ENCODE peak calls at places on chromosomes 4 and X, in nine cellular contexts. C is NCI-H1417; Q is WTC11; Y is H4; D is mesenteric fat pad; N is tibial artery; F is NCI-H2029 treated with DMSO at 0.1 percent for 48 hours; I is activated CD4-positive, alpha-beta T cell treated with anti-CD3 and anti-CD28 coated beads for 48 hours; M is CD4-positive, CD25-positive, alpha-beta regulatory T cell. X is an unnamed sample.
A peak's percentile ranks its signal among the peaks of the same experiment; 100 is the strongest.

GRCh38 chrX:13472975-13473665 is 96.3 kb upstream of the EGFL6 start:
- DNase-seq in C (no peak), Q (no peak), Y (no peak), D (no peak), N (no peak), F (no peak), I (no peak), M (no peak), X (no peak)

GRCh38 chr4:41814565-41814964 is 66.0 kb upstream of the PHOX2B start:
- DNase-seq in C (no peak), Q (peak; percentile 57), Y (no peak), D (no peak), N (no peak), F (no peak), I (no peak), M (no peak), X (peak; percentile 37)

GRCh38 chr4:5976431-5976830 is 41.8 kb downstream of the C4orf50 start:
- DNase-seq in C (no peak), Q (no peak), Y (no peak), D (peak; percentile 3), N (peak; percentile 20), F (no peak), I (no peak), M (no peak), X (no peak)

GRCh38 chr4:159227984-159228383 is 125.1 kb downstream of the RAPGEF2 start:
- DNase-seq in C (no peak), Q (peak; percentile 21), Y (peak; percentile 68), D (no peak), N (peak; percentile 79), F (no peak), I (no peak), M (no peak), X (peak; percentile 46)

GRCh38 chr4:57109847-57110634 is at the start of gene IGFBP7:
- DNase-seq in C (peak; percentile 63), Q (peak; percentile 28), Y (no peak), D (no peak), N (peak; percentile 91), F (no peak), I (peak; percentile 5), M (peak; percentile 1), X (peak; percentile 80)

GRCh38 chr4:5051210-5051691 is at the start of gene STK32B:
- DNase-seq in C (peak; percentile 76), Q (peak; percentile 70), Y (peak; percentile 85), D (no peak), N (peak; percentile 76), F (no peak), I (peak; percentile 24), M (peak; percentile 29), X (peak; percentile 82)

GRCh38 chrX:38985375-38985774 is 184.1 kb downstream of the MID1IP1 start:
- DNase-seq in C (no peak), Q (no peak), Y (peak; percentile 8), D (no peak), N (no peak), F (no peak), I (peak; percentile 2), M (peak; percentile 30), X (peak; percentile 17)

GRCh38 chr4:128468485-128468989 is 180.9 kb upstream of the PGRMC2 start:
- DNase-seq in C (no peak), Q (no peak), Y (peak; percentile 93), D (no peak), N (peak; percentile 83), F (no peak), I (peak; percentile 5), M (no peak), X (no peak)

GRCh38 chr4:1745697-1746096 is 24.4 kb downstream of the TACC3 start:
- DNase-seq in C (no peak), Q (no peak), Y (no peak), D (no peak), N (no peak), F (no peak), I (no peak), M (no peak), X (no peak)

GRCh38 chr4:151745727-151746231 is 15.0 kb downstream of the GATB start:
- DNase-seq in C (no peak), Q (no peak), Y (no peak), D (no peak), N (no peak), F (no peak), I (no peak), M (no peak), X (no peak)

GRCh38 chr4:68877555-68877954 is 61.8 kb downstream of the UGT2B10 start:
- DNase-seq in C (no peak), Q (no peak), Y (no peak), D (no peak), N (no peak), F (no peak), I (no peak), M (no peak), X (no peak)

GRCh38 chrX:134718329-134719317 is 60.4 kb upstream of the PLAC1 start:
- DNase-seq in C (no peak), Q (no peak), Y (peak; percentile 96), D (no peak), N (no peak), F (no peak), I (peak; percentile 47), M (peak; percentile 81), X (peak; percentile 16)

GRCh38 chr4:170580651-170581050 is 490.9 kb upstream of the AADAT start:
- DNase-seq in C (no peak), Q (no peak), Y (no peak), D (no peak), N (no peak), F (no peak), I (no peak), M (no peak), X (no peak)

GRCh38 chrX:78029663-78030062 is 60.2 kb upstream of the PGAM4 start:
- DNase-seq in C (peak; percentile 3), Q (peak; percentile 20), Y (peak; percentile 7), D (no peak), N (no peak), F (no peak), I (peak; percentile 9), M (peak; percentile 13), X (no peak)

GRCh38 chr4:63123441-63123840 is 1285.8 kb downstream of the TECRL start:
- DNase-seq in C (no peak), Q (no peak), Y (peak; percentile 55), D (no peak), N (no peak), F (no peak), I (no peak), M (no peak), X (no peak)

GRCh38 chr4:26069218-26069617 is 155.2 kb downstream of the SMIM20 start:
- DNase-seq in C (no peak), Q (no peak), Y (peak; percentile 61), D (no peak), N (no peak), F (peak; percentile 5), I (no peak), M (peak; percentile 16), X (peak; percentile 68)

GRCh38 chr4:25065451-25065850 is 34.7 kb upstream of the LGI2 start:
- DNase-seq in C (peak; percentile 49), Q (no peak), Y (no peak), D (no peak), N (no peak), F (peak; percentile 88), I (no peak), M (no peak), X (no peak)

GRCh38 chr4:122313001-122313400 is 65.8 kb upstream of the ADAD1 start:
- DNase-seq in C (no peak), Q (no peak), Y (no peak), D (no peak), N (no peak), F (no peak), I (no peak), M (no peak), X (no peak)

GRCh38 chr4:154507170-154507569 is 15.6 kb upstream of the DCHS2 start:
- DNase-seq in C (no peak), Q (no peak), Y (no peak), D (no peak), N (no peak), F (no peak), I (no peak), M (no peak), X (no peak)

GRCh38 chr4:32633421-32633820 is 1913.3 kb downstream of the PCDH7 start:
- DNase-seq in C (no peak), Q (no peak), Y (no peak), D (no peak), N (no peak), F (no peak), I (no peak), M (no peak), X (no peak)

GRCh38 chr4:129218355-129218754 is 122.4 kb downstream of the C4orf33 start:
- DNase-seq in C (peak; percentile 65), Q (no peak), Y (peak; percentile 43), D (no peak), N (no peak), F (peak; percentile 77), I (no peak), M (no peak), X (no peak)

GRCh38 chr4:74056114-74056857 is 17.8 kb upstream of the CXCL3 start:
- DNase-seq in C (no peak), Q (no peak), Y (peak; percentile 74), D (no peak), N (no peak), F (no peak), I (no peak), M (no peak), X (no peak)

GRCh38 chr4:96097040-96097607 is 257.2 kb downstream of the PDHA2 start:
- DNase-seq in C (no peak), Q (no peak), Y (no peak), D (no peak), N (no peak), F (no peak), I (no peak), M (no peak), X (no peak)

GRCh38 chr4:98467627-98468072 is 190.8 kb downstream of the TSPAN5 start:
- DNase-seq in C (peak; percentile 76), Q (peak; percentile 73), Y (peak; percentile 84), D (no peak), N (peak; percentile 80), F (peak; percentile 8), I (peak; percentile 80), M (peak; percentile 86), X (peak; percentile 83)

GRCh38 chrX:23514082-23514481 is 153.2 kb upstream of the PRDX4 start:
- DNase-seq in C (no peak), Q (no peak), Y (no peak), D (no peak), N (no peak), F (no peak), I (no peak), M (no peak), X (no peak)